ENCODE peak calls at places on chromosomes 16 and 17, in six cellular contexts. O is HCT116, T is esophagus muscularis mucosa, C is left lung, E is MM.1S, Y is mammary epithelial cell. W is an unnamed sample.

GRCh38 chr17:5640726-5641125 is 56.4 kb upstream of the NLRP1 start:
- DNase-seq in C (no peak), Y (no peak), E (no peak), O (no peak), T (no peak), W (no peak)

GRCh38 chr17:43367588-43368242 is 31.1 kb upstream of the ARL4D start:
- DNase-seq in E (peak; percentile 71), C (no peak), Y (peak; percentile 99), T (no peak), O (peak; percentile 96), W (peak; percentile 79)

GRCh38 chr17:78739331-78739853 is 42.7 kb downstream of the CYTH1 start:
- DNase-seq in C (no peak), T (no peak), O (no peak), E (peak; percentile 41), Y (no peak), W (no peak)

GRCh38 chr16:16083421-16084156 is 134.2 kb downstream of the ABCC1 start:
- DNase-seq in E (no peak), C (no peak), Y (peak; percentile 17), T (no peak), O (peak; percentile 18), W (peak; percentile 22)

GRCh38 chr16:56767018-56767417 is 37.1 kb downstream of the NUP93 start:
- DNase-seq in E (no peak), O (no peak), C (peak; percentile 39), Y (no peak), T (no peak), W (no peak)

GRCh38 chr16:88773812-88774291 is 11.2 kb downstream of the PIEZO1 start:
- DNase-seq in C (peak; percentile 80), Y (no peak), E (no peak), T (no peak), O (no peak), W (peak; percentile 82)

GRCh38 chr17:41692722-41693521 is 4.2 kb downstream of the EIF1 start:
- DNase-seq in C (no peak), E (no peak), Y (peak; percentile 49), O (no peak), T (no peak), W (no peak)

GRCh38 chr16:85208181-85208580 is 95.9 kb upstream of the CIBAR2 start:
- DNase-seq in O (no peak), T (no peak), C (no peak), Y (no peak), E (no peak), W (no peak)

GRCh38 chr17:74368341-74369152 is 1.2 kb downstream of the GPR142 start:
- DNase-seq in T (no peak), C (peak; percentile 67), O (peak; percentile 67), Y (peak; percentile 45), E (peak; percentile 69), W (peak; percentile 56)

GRCh38 chr16:57608462-57609113 is 19.8 kb upstream of the ADGRG1 start:
- DNase-seq in T (no peak), C (peak; percentile 27), O (no peak), E (no peak), Y (no peak), W (no peak)

GRCh38 chr17:67647482-67647881 is 70.3 kb upstream of the NOL11 start:
- DNase-seq in T (no peak), O (no peak), C (no peak), E (peak; percentile 85), Y (no peak), W (no peak)

GRCh38 chr17:69326302-69327059 is 452 bp downstream of the ABCA5 start:
- DNase-seq in O (no peak), Y (peak; percentile 76), T (no peak), E (peak; percentile 34), C (no peak), W (peak; percentile 10)

GRCh38 chr17:63785556-63785955 is 11.6 kb downstream of the DDX42 start:
- DNase-seq in T (no peak), E (no peak), C (no peak), Y (peak; percentile 90), O (no peak), W (no peak)

GRCh38 chr16:35908152-35908551 is 2448.7 kb downstream of the TP53TG3F start:
- DNase-seq in Y (no peak), T (peak; percentile 62), O (no peak), C (no peak), E (no peak), W (no peak)

GRCh38 chr17:66676421-66676820 is 158.5 kb upstream of the CACNG5 start:
- DNase-seq in Y (peak; percentile 98), C (peak; percentile 82), E (no peak), T (no peak), O (peak; percentile 71), W (no peak)

GRCh38 chr16:81686391-81687182 is 92.5 kb upstream of the PLCG2 start:
- DNase-seq in Y (no peak), C (no peak), T (no peak), O (no peak), E (no peak), W (no peak)

GRCh38 chr16:70018254-70018653 is 67.1 kb downstream of the CLEC18A start:
- DNase-seq in O (peak; percentile 61), C (no peak), E (peak; percentile 19), Y (peak; percentile 27), T (no peak), W (peak; percentile 34)

DNA sequence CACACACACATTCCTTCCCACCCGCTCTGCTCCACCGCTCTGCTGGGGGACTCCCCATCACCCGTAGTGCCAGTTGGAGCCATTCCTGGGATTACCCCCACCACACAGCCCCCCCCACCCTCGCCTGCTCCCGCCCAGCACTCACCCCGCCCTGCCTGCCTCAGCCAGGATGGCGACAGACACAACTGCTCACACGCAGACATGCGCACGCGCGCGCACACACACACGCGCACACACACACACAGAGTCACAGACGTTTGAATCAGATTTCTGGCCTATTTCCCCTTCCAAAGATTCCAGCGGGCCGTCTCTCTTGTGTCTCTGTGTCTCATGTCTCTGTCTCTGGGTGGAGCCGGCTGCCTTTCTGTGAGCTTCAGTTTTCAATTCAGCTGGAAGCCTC is 4.4 kb downstream of the CACNA1G start:
- DNase-seq in O (no peak), T (no peak), C (peak; percentile 67), Y (peak; percentile 23), E (no peak), W (peak; percentile 36)
- H3K27me3 ChIP-seq in O (no peaks in the 10 kb centered on the region), T (peaks cover 39% of the 10 kb centered on the region), C (peaks cover 80% of the 10 kb centered on the region), Y (peaks cover 16% of the 10 kb centered on the region), E (peaks cover 90% of the 10 kb centered on the region), W (peaks cover 44% of the 10 kb centered on the region)

DNA sequence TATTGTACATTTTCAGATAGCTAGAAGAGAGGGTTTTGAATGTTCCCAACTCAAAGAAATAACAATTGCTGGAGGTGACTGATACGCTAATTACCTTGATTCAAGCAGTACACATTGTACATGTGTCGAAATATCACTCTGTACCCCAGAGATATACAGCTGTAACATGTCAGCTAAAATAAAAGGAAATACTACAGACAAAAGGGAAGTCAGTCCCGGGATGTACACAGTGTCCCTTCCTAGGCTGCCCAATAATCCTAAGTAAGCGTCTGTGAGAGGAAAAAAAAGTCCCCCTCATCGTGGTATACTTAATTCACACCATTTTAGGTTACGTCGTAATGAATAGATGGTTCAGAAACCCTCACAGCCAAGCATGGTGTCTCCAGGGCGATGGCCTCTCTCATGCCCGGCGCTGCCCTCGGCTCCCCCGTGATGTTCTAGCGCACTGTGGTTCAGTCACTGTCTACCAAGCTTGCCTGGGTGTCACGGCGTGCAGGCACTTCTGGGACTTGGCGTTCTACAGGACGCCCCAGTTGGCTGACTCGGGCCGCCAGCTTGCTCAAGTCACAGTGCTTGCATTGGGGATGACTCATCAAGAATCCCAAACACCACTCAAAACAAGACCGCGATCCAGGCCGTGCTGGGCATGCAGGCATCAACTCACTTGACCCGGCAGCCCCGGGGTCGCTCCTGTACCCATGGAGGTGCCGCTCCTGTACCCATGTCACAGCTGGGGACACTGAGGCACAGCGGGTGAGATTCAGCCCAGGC is 27.6 kb downstream of the CCDC40 start:
- DNase-seq in E (no peak), T (no peak), C (peak; percentile 69), Y (no peak), O (peak; percentile 24), W (peak; percentile 55)
- H3K27ac ChIP-seq in E (no peak overlapping the region), T (peak overlapping the region; percentile 53), C (peak overlapping the region; percentile 83), Y (no peak overlapping the region), O (peak overlapping the region; percentile 9), W (no peak overlapping the region)

GRCh38 chr17:34556951-34557350 is 22.4 kb upstream of the TMEM132E start:
- DNase-seq in T (no peak), E (no peak), O (no peak), C (no peak), Y (no peak), W (no peak)
- H3K27me3 ChIP-seq in T (no peaks in the 10 kb centered on the region), E (peaks cover 10% of the 10 kb centered on the region), O (peaks cover 69% of the 10 kb centered on the region), C (peaks cover 38% of the 10 kb centered on the region), Y (no peaks in the 10 kb centered on the region), W (no peaks in the 10 kb centered on the region)

DNA sequence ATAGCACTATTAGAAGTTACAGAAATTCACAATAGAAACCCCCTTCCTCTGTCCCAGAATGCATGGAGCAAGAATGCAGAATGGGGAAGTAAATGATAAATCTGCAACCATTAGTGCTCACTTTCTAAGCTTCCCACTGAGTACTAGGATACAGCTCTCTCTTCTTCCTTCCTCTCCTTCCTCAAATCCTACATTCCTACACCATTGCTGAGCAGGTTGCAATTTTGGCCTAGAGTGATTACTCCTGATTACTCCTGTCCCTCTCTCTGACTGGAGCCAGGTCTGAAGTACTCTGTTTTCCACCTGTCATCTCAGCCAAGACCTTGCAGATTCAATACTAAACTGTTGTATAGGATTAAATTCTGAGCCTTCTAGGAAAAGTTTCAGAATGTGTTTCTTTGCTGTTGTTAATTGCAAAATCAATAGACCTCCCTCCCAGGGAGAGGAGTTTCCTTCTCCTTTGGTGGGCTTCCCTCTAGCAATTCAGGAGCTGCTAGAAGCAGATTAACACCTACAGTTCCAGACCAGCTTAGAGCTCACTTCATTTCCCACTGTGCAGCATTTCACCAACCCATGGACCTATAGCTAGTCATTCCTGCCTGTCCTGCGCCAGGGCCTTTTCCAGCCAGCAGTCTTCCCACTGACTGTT is 165.4 kb upstream of the TBX2 start:
- DNase-seq in C (no peak), Y (no peak), E (no peak), T (no peak), O (no peak), W (no peak)
- H3K27ac ChIP-seq in C (no peak overlapping the region), Y (no peak overlapping the region), E (no peak overlapping the region), T (no peak overlapping the region), O (no peak overlapping the region), W (no peak overlapping the region)

W was measured in brain microvascular endothelial cell.